ENCODE peak calls at places on chromosomes 6 and 20, in five cellular contexts. One of them, this sample, is unnamed.
A peak's percentile ranks its signal among the peaks of the same experiment; 100 is the strongest.

GRCh38 chr6:18388942-18389341 is 1.8 kb downstream of the RNF144B start:
- DNase-seq in nucleus accumbens: no peak
- DNase-seq in amniotic stem cell: peak; percentile 42
- DNase-seq in CD8-positive, alpha-beta memory T cell: no peak
- DNase-seq in BE2C: no peak
- DNase-seq in this sample: no peak

GRCh38 chr20:44650777-44651493 is 564 bp downstream of the ADA start:
- DNase-seq in nucleus accumbens: no peak
- DNase-seq in amniotic stem cell: no peak
- DNase-seq in CD8-positive, alpha-beta memory T cell: peak; percentile 22
- DNase-seq in BE2C: no peak
- DNase-seq in this sample: no peak

GRCh38 chr6:90485615-90486277 is 101.1 kb downstream of the MAP3K7 start:
- DNase-seq in nucleus accumbens: no peak
- DNase-seq in amniotic stem cell: no peak
- DNase-seq in CD8-positive, alpha-beta memory T cell: no peak
- DNase-seq in BE2C: no peak
- DNase-seq in this sample: no peak

GRCh38 chr6:90434096-90434495 is 137.5 kb upstream of the BACH2 start:
- DNase-seq in nucleus accumbens: no peak
- DNase-seq in amniotic stem cell: no peak
- DNase-seq in CD8-positive, alpha-beta memory T cell: no peak
- DNase-seq in BE2C: no peak
- DNase-seq in this sample: no peak

GRCh38 chr6:107323133-107323785 is 136.1 kb downstream of the PDSS2 start:
- DNase-seq in nucleus accumbens: no peak
- DNase-seq in amniotic stem cell: peak; percentile 7
- DNase-seq in CD8-positive, alpha-beta memory T cell: no peak
- DNase-seq in BE2C: no peak
- DNase-seq in this sample: no peak

GRCh38 chr6:113149511-113149910 is 707.6 kb upstream of the MARCKS start:
- DNase-seq in nucleus accumbens: no peak
- DNase-seq in amniotic stem cell: no peak
- DNase-seq in CD8-positive, alpha-beta memory T cell: no peak
- DNase-seq in BE2C: no peak
- DNase-seq in this sample: no peak

GRCh38 chr6:84568971-84569370 is 195.4 kb downstream of the TBX18 start:
- DNase-seq in nucleus accumbens: no peak
- DNase-seq in amniotic stem cell: no peak
- DNase-seq in CD8-positive, alpha-beta memory T cell: no peak
- DNase-seq in BE2C: no peak
- DNase-seq in this sample: no peak

GRCh38 chr6:83285917-83286316 is 92.8 kb downstream of the RWDD2A start:
- DNase-seq in nucleus accumbens: no peak
- DNase-seq in amniotic stem cell: no peak
- DNase-seq in CD8-positive, alpha-beta memory T cell: no peak
- DNase-seq in BE2C: no peak
- DNase-seq in this sample: no peak

GRCh38 chr6:107493158-107494057 is 3.5 kb downstream of the SOBP start:
- DNase-seq in nucleus accumbens: peak; percentile 37
- DNase-seq in amniotic stem cell: no peak
- DNase-seq in CD8-positive, alpha-beta memory T cell: no peak
- DNase-seq in BE2C: no peak
- DNase-seq in this sample: no peak

GRCh38 chr6:16737389-16737788 is 23.9 kb downstream of the ATXN1 start:
- DNase-seq in nucleus accumbens: no peak
- DNase-seq in amniotic stem cell: no peak
- DNase-seq in CD8-positive, alpha-beta memory T cell: no peak
- DNase-seq in BE2C: no peak
- DNase-seq in this sample: no peak

GRCh38 chr6:138349891-138350290 is 27.8 kb upstream of the SMIM28 start:
- DNase-seq in nucleus accumbens: no peak
- DNase-seq in amniotic stem cell: no peak
- DNase-seq in CD8-positive, alpha-beta memory T cell: no peak
- DNase-seq in BE2C: no peak
- DNase-seq in this sample: no peak

GRCh38 chr6:25525078-25525477 is 126.9 kb upstream of the SCGN start:
- DNase-seq in nucleus accumbens: no peak
- DNase-seq in amniotic stem cell: no peak
- DNase-seq in CD8-positive, alpha-beta memory T cell: no peak
- DNase-seq in BE2C: no peak
- DNase-seq in this sample: no peak

GRCh38 chr20:57657537-57658446 is 37.6 kb upstream of the ZBP1 start:
- DNase-seq in nucleus accumbens: no peak
- DNase-seq in amniotic stem cell: no peak
- DNase-seq in CD8-positive, alpha-beta memory T cell: peak; percentile 24
- DNase-seq in BE2C: no peak
- DNase-seq in this sample: no peak

GRCh38 chr20:5491463-5491862 is 174.7 kb upstream of the PROKR2 start:
- DNase-seq in nucleus accumbens: no peak
- DNase-seq in amniotic stem cell: no peak
- DNase-seq in CD8-positive, alpha-beta memory T cell: no peak
- DNase-seq in BE2C: no peak
- DNase-seq in this sample: no peak

GRCh38 chr20:13718161-13718560 is 66.6 kb downstream of the ESF1 start:
- DNase-seq in nucleus accumbens: no peak
- DNase-seq in amniotic stem cell: no peak
- DNase-seq in CD8-positive, alpha-beta memory T cell: no peak
- DNase-seq in BE2C: no peak
- DNase-seq in this sample: no peak

GRCh38 chr6:29887330-29887818 is 55.0 kb upstream of the HLA-A start:
- DNase-seq in nucleus accumbens: no peak
- DNase-seq in amniotic stem cell: no peak
- DNase-seq in CD8-positive, alpha-beta memory T cell: peak; percentile 21
- DNase-seq in BE2C: no peak
- DNase-seq in this sample: no peak

GRCh38 chr6:11324453-11325023 is 92.1 kb upstream of the NEDD9 start:
- DNase-seq in nucleus accumbens: no peak
- DNase-seq in amniotic stem cell: no peak
- DNase-seq in CD8-positive, alpha-beta memory T cell: no peak
- DNase-seq in BE2C: no peak
- DNase-seq in this sample: no peak

GRCh38 chr6:99241905-99242534 is 107.5 kb downstream of the FAXC start:
- DNase-seq in nucleus accumbens: peak; percentile 2
- DNase-seq in amniotic stem cell: no peak
- DNase-seq in CD8-positive, alpha-beta memory T cell: no peak
- DNase-seq in BE2C: peak; percentile 15
- DNase-seq in this sample: no peak

GRCh38 chr6:154399097-154399496 is 42.5 kb upstream of the IPCEF1 start:
- DNase-seq in nucleus accumbens: peak; percentile 14
- DNase-seq in amniotic stem cell: no peak
- DNase-seq in CD8-positive, alpha-beta memory T cell: no peak
- DNase-seq in BE2C: no peak
- DNase-seq in this sample: no peak

GRCh38 chr6:2754911-2755310 is 4.2 kb upstream of the MYLK4 start:
- DNase-seq in nucleus accumbens: no peak
- DNase-seq in amniotic stem cell: no peak
- DNase-seq in CD8-positive, alpha-beta memory T cell: no peak
- DNase-seq in BE2C: no peak
- DNase-seq in this sample: no peak

GRCh38 chr6:137332637-137333228 is 113.5 kb upstream of the IFNGR1 start:
- DNase-seq in nucleus accumbens: no peak
- DNase-seq in amniotic stem cell: no peak
- DNase-seq in CD8-positive, alpha-beta memory T cell: no peak
- DNase-seq in BE2C: no peak
- DNase-seq in this sample: no peak

GRCh38 chr6:158284340-158285210 is 27.7 kb upstream of the TULP4 start:
- DNase-seq in nucleus accumbens: peak; percentile 51
- DNase-seq in amniotic stem cell: peak; percentile 62
- DNase-seq in CD8-positive, alpha-beta memory T cell: no peak
- DNase-seq in BE2C: no peak
- DNase-seq in this sample: no peak

GRCh38 chr6:44100088-44100550 is 27.1 kb downstream of the MRPL14 start:
- DNase-seq in nucleus accumbens: no peak
- DNase-seq in amniotic stem cell: no peak
- DNase-seq in CD8-positive, alpha-beta memory T cell: no peak
- DNase-seq in BE2C: peak; percentile 56
- DNase-seq in this sample: no peak

GRCh38 chr20:8646026-8646425 is 422.9 kb upstream of the PLCB4 start:
- DNase-seq in nucleus accumbens: no peak
- DNase-seq in amniotic stem cell: no peak
- DNase-seq in CD8-positive, alpha-beta memory T cell: no peak
- DNase-seq in BE2C: no peak
- DNase-seq in this sample: no peak

GRCh38 chr6:137089305-137089704 is 44.5 kb upstream of the IL20RA start:
- DNase-seq in nucleus accumbens: no peak
- DNase-seq in amniotic stem cell: no peak
- DNase-seq in CD8-positive, alpha-beta memory T cell: no peak
- DNase-seq in BE2C: peak; percentile 22
- DNase-seq in this sample: no peak

GRCh38 chr6:101663099-101663498 is 269.6 kb downstream of the GRIK2 start:
- DNase-seq in nucleus accumbens: no peak
- DNase-seq in amniotic stem cell: no peak
- DNase-seq in CD8-positive, alpha-beta memory T cell: no peak
- DNase-seq in BE2C: no peak
- DNase-seq in this sample: peak; percentile 38

GRCh38 chr6:103002282-103002681 is 1608.8 kb downstream of the GRIK2 start:
- DNase-seq in nucleus accumbens: no peak
- DNase-seq in amniotic stem cell: no peak
- DNase-seq in CD8-positive, alpha-beta memory T cell: no peak
- DNase-seq in BE2C: peak; percentile 75
- DNase-seq in this sample: no peak

GRCh38 chr6:44306710-44307109 is 6.4 kb downstream of the AARS2 start:
- DNase-seq in nucleus accumbens: no peak
- DNase-seq in amniotic stem cell: no peak
- DNase-seq in CD8-positive, alpha-beta memory T cell: no peak
- DNase-seq in BE2C: no peak
- DNase-seq in this sample: no peak

GRCh38 chr6:155038104-155038503 is 43.0 kb downstream of the TIAM2 start:
- DNase-seq in nucleus accumbens: no peak
- DNase-seq in amniotic stem cell: no peak
- DNase-seq in CD8-positive, alpha-beta memory T cell: no peak
- DNase-seq in BE2C: no peak
- DNase-seq in this sample: no peak

GRCh38 chr6:79421707-79422484 is 115.3 kb downstream of the LCA5 start:
- DNase-seq in nucleus accumbens: peak; percentile 21
- DNase-seq in amniotic stem cell: peak; percentile 60
- DNase-seq in CD8-positive, alpha-beta memory T cell: no peak
- DNase-seq in BE2C: peak; percentile 65
- DNase-seq in this sample: no peak

GRCh38 chr6:23181301-23182110 is 612.1 kb downstream of the HDGFL1 start:
- DNase-seq in nucleus accumbens: no peak
- DNase-seq in amniotic stem cell: no peak
- DNase-seq in CD8-positive, alpha-beta memory T cell: no peak
- DNase-seq in BE2C: peak; percentile 11
- DNase-seq in this sample: no peak